ENCODE peak calls at places on chromosome 7, in five cellular contexts. One of them, this sample, is unnamed.

GRCh38 chr7:74544706-74545469 is 91.2 kb downstream of the GTF2IRD1 start:
- DNase-seq in A549: peak; percentile 42
- DNase-seq in HCT116: peak; percentile 34
- DNase-seq in SK-N-SH: peak; percentile 77
- DNase-seq in GM23338: peak; percentile 87
- DNase-seq in this sample: no peak

GRCh38 chr7:155483245-155483644 is 25.3 kb downstream of the EN2 start:
- DNase-seq in A549: no peak
- DNase-seq in HCT116: no peak
- DNase-seq in SK-N-SH: no peak
- DNase-seq in GM23338: no peak
- DNase-seq in this sample: no peak

GRCh38 chr7:56157238-56157790 is 41.1 kb upstream of the NUPR2 start:
- DNase-seq in A549: no peak
- DNase-seq in HCT116: no peak
- DNase-seq in SK-N-SH: no peak
- DNase-seq in GM23338: no peak
- DNase-seq in this sample: no peak

GRCh38 chr7:122689346-122690109 is 9.4 kb downstream of the RNF133 start:
- DNase-seq in A549: no peak
- DNase-seq in HCT116: no peak
- DNase-seq in SK-N-SH: no peak
- DNase-seq in GM23338: no peak
- DNase-seq in this sample: no peak

GRCh38 chr7:112132123-112132694 is 74.0 kb downstream of the DOCK4 start:
- DNase-seq in A549: no peak
- DNase-seq in HCT116: no peak
- DNase-seq in SK-N-SH: peak; percentile 55
- DNase-seq in GM23338: no peak
- DNase-seq in this sample: no peak

GRCh38 chr7:89072094-89072493 is 276.6 kb upstream of the TEX47 start:
- DNase-seq in A549: no peak
- DNase-seq in HCT116: no peak
- DNase-seq in SK-N-SH: no peak
- DNase-seq in GM23338: no peak
- DNase-seq in this sample: no peak

GRCh38 chr7:49483142-49483541 is 290.3 kb upstream of the VWC2 start:
- DNase-seq in A549: no peak
- DNase-seq in HCT116: no peak
- DNase-seq in SK-N-SH: peak; percentile 6
- DNase-seq in GM23338: peak; percentile 28
- DNase-seq in this sample: no peak

GRCh38 chr7:101410743-101411476 is 48.2 kb downstream of the COL26A1 start:
- DNase-seq in A549: peak; percentile 61
- DNase-seq in HCT116: peak; percentile 27
- DNase-seq in SK-N-SH: peak; percentile 94
- DNase-seq in GM23338: no peak
- DNase-seq in this sample: no peak

GRCh38 chr7:137717811-137718271 is 128.9 kb downstream of the DGKI start:
- DNase-seq in A549: no peak
- DNase-seq in HCT116: no peak
- DNase-seq in SK-N-SH: no peak
- DNase-seq in GM23338: peak; percentile 17
- DNase-seq in this sample: peak; percentile 3

GRCh38 chr7:82345886-82346285 is 97.7 kb downstream of the CACNA2D1 start:
- DNase-seq in A549: no peak
- DNase-seq in HCT116: no peak
- DNase-seq in SK-N-SH: no peak
- DNase-seq in GM23338: no peak
- DNase-seq in this sample: no peak

GRCh38 chr7:94449151-94449725 is 54.5 kb downstream of the COL1A2 start:
- DNase-seq in A549: peak; percentile 28
- DNase-seq in HCT116: peak; percentile 32
- DNase-seq in SK-N-SH: peak; percentile 49
- DNase-seq in GM23338: peak; percentile 63
- DNase-seq in this sample: peak; percentile 8

GRCh38 chr7:93817004-93817403 is 73.5 kb downstream of the TFPI2 start:
- DNase-seq in A549: no peak
- DNase-seq in HCT116: no peak
- DNase-seq in SK-N-SH: no peak
- DNase-seq in GM23338: peak; percentile 24
- DNase-seq in this sample: no peak

GRCh38 chr7:102202556-102202955 is 84.1 kb upstream of the SH2B2 start:
- DNase-seq in A549: no peak
- DNase-seq in HCT116: no peak
- DNase-seq in SK-N-SH: no peak
- DNase-seq in GM23338: no peak
- DNase-seq in this sample: no peak

GRCh38 chr7:15397159-15397550 is 164.7 kb downstream of the AGMO start:
- DNase-seq in A549: no peak
- DNase-seq in HCT116: no peak
- DNase-seq in SK-N-SH: no peak
- DNase-seq in GM23338: no peak
- DNase-seq in this sample: no peak

GRCh38 chr7:144824360-144824759 is 11.5 kb downstream of the TPK1 start:
- DNase-seq in A549: no peak
- DNase-seq in HCT116: no peak
- DNase-seq in SK-N-SH: no peak
- DNase-seq in GM23338: no peak
- DNase-seq in this sample: no peak

GRCh38 chr7:157434231-157434630 is 97.4 kb downstream of the DNAJB6 start:
- DNase-seq in A549: no peak
- DNase-seq in HCT116: no peak
- DNase-seq in SK-N-SH: no peak
- DNase-seq in GM23338: no peak
- DNase-seq in this sample: no peak

GRCh38 chr7:127419196-127419595 is 26.7 kb upstream of the ZNF800 start:
- DNase-seq in A549: no peak
- DNase-seq in HCT116: no peak
- DNase-seq in SK-N-SH: no peak
- DNase-seq in GM23338: no peak
- DNase-seq in this sample: no peak

GRCh38 chr7:127413962-127414361 is 21.5 kb upstream of the ZNF800 start:
- DNase-seq in A549: no peak
- DNase-seq in HCT116: no peak
- DNase-seq in SK-N-SH: no peak
- DNase-seq in GM23338: no peak
- DNase-seq in this sample: no peak

GRCh38 chr7:127415060-127415742 is 22.7 kb upstream of the ZNF800 start:
- DNase-seq in A549: no peak
- DNase-seq in HCT116: no peak
- DNase-seq in SK-N-SH: no peak
- DNase-seq in GM23338: no peak
- DNase-seq in this sample: no peak

GRCh38 chr7:127418459-127418858 is 26.0 kb upstream of the ZNF800 start:
- DNase-seq in A549: no peak
- DNase-seq in HCT116: no peak
- DNase-seq in SK-N-SH: no peak
- DNase-seq in GM23338: no peak
- DNase-seq in this sample: no peak

DNA sequence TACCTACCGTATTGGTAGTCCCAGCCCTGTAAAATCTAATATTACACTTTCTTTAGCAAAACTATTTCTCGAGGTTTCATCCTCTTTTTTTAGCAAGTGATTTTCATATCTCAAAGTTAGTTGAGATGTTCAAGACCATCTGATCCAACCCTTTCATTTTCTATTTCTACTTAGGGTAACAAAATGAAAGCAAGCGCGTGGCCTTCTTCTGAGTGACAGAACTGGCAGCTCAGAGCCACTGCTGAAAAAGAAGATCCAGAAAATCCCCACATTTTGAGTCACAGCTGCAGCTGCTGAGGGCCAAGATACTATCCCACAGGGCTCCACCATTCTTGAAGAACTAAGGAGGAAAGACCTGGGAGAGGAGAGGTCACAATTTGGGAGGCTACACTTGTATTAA is 24.8 kb upstream of the ZNF800 start:
- DNase-seq in A549: no peak
- DNase-seq in HCT116: no peak
- DNase-seq in SK-N-SH: no peak
- DNase-seq in GM23338: no peak
- DNase-seq in this sample: peak; percentile 21
- TF ChIP-seq REST in A549: no peak
- TF ChIP-seq REST in HCT116: no peak
- TF ChIP-seq REST in SK-N-SH: no peak
- TF ChIP-seq REST in GM23338: no peak
- TF ChIP-seq REST in this sample: no peak

GRCh38 chr7:44144968-44145418 is 3.9 kb upstream of the MYL7 start:
- DNase-seq in A549: no peak
- DNase-seq in HCT116: no peak
- DNase-seq in SK-N-SH: peak; percentile 42
- DNase-seq in GM23338: no peak
- DNase-seq in this sample: no peak

GRCh38 chr7:44147026-44147881 is 6.1 kb upstream of the MYL7 start:
- DNase-seq in A549: no peak
- DNase-seq in HCT116: no peak
- DNase-seq in SK-N-SH: peak; percentile 55
- DNase-seq in GM23338: peak; percentile 48
- DNase-seq in this sample: no peak

GRCh38 chr7:44145969-44146897 is 5.1 kb upstream of the MYL7 start:
- DNase-seq in A549: peak; percentile 65
- DNase-seq in HCT116: peak; percentile 41
- DNase-seq in SK-N-SH: peak; percentile 99
- DNase-seq in GM23338: peak; percentile 97
- DNase-seq in this sample: no peak

GRCh38 chr7:44144426-44144967 is 3.4 kb upstream of the MYL7 start:
- DNase-seq in A549: no peak
- DNase-seq in HCT116: no peak
- DNase-seq in SK-N-SH: peak; percentile 29
- DNase-seq in GM23338: no peak
- DNase-seq in this sample: no peak

DNA sequence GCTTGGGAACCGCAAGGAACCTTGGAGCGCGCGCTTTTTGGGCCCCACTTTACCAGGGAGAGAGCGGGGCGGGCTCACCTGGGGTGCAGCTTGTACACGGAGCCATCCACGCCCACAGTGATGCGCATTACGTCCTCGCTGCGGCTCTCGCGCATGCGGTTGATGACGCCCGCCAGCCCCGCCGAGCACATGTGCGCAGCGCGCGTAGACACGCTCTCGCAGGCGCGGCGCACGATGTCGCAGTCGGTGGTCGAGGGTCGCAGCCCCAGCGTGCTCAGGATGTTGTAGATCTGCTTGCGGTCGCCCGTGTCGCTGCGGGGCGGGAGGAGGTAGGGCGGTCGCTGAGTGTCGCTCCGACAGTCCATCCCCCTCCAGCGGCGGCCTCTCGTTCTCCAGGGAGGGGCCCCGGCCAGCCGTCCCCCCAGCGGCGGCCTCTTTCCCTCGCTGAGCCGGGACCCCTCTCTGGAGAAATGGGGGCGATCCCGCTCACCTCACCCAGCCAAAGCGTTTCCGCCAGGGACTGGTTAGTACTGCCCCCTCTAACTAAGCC is 4.4 kb upstream of the MYL7 start:
- DNase-seq in A549: no peak
- DNase-seq in HCT116: no peak
- DNase-seq in SK-N-SH: peak; percentile 78
- DNase-seq in GM23338: peak; percentile 75
- DNase-seq in this sample: no peak
- TF ChIP-seq REST in A549: no peak
- TF ChIP-seq REST in HCT116: no peak
- TF ChIP-seq REST in SK-N-SH: no peak
- TF ChIP-seq REST in GM23338: no peak
- TF ChIP-seq REST in this sample: no peak

GRCh38 chr7:147541261-147541660 is 1049.3 kb upstream of the C7orf33 start:
- DNase-seq in A549: no peak
- DNase-seq in HCT116: no peak
- DNase-seq in SK-N-SH: no peak
- DNase-seq in GM23338: no peak
- DNase-seq in this sample: no peak

GRCh38 chr7:147540743-147541142 is 1049.8 kb upstream of the C7orf33 start:
- DNase-seq in A549: no peak
- DNase-seq in HCT116: no peak
- DNase-seq in SK-N-SH: no peak
- DNase-seq in GM23338: no peak
- DNase-seq in this sample: no peak

GRCh38 chr7:147535619-147536200 is 1054.9 kb upstream of the C7orf33 start:
- DNase-seq in A549: no peak
- DNase-seq in HCT116: no peak
- DNase-seq in SK-N-SH: no peak
- DNase-seq in GM23338: no peak
- DNase-seq in this sample: no peak

GRCh38 chr7:147539685-147540084 is 1050.9 kb upstream of the C7orf33 start:
- DNase-seq in A549: no peak
- DNase-seq in HCT116: no peak
- DNase-seq in SK-N-SH: no peak
- DNase-seq in GM23338: no peak
- DNase-seq in this sample: no peak
- TF ChIP-seq REST in A549: no peak
- TF ChIP-seq REST in HCT116: no peak
- TF ChIP-seq REST in SK-N-SH: no peak
- TF ChIP-seq REST in GM23338: no peak
- TF ChIP-seq REST in this sample: no peak

GRCh38 chr7:75743455-75743859 is 4.7 kb upstream of the HIP1 start:
- DNase-seq in A549: no peak
- DNase-seq in HCT116: no peak
- DNase-seq in SK-N-SH: no peak
- DNase-seq in GM23338: no peak
- DNase-seq in this sample: no peak

GRCh38 chr7:75738604-75738974 is at the start of gene HIP1:
- DNase-seq in A549: no peak
- DNase-seq in HCT116: no peak
- DNase-seq in SK-N-SH: no peak
- DNase-seq in GM23338: no peak
- DNase-seq in this sample: no peak

GRCh38 chr7:75738975-75739795 is 444 bp upstream of the HIP1 start:
- DNase-seq in A549: peak; percentile 95
- DNase-seq in HCT116: peak; percentile 95
- DNase-seq in SK-N-SH: peak; percentile 100
- DNase-seq in GM23338: peak; percentile 99
- DNase-seq in this sample: peak; percentile 79

GRCh38 chr7:75739796-75740672 is 1.3 kb upstream of the HIP1 start:
- DNase-seq in A549: no peak
- DNase-seq in HCT116: no peak
- DNase-seq in SK-N-SH: no peak
- DNase-seq in GM23338: peak; percentile 86
- DNase-seq in this sample: peak; percentile 40

DNA sequence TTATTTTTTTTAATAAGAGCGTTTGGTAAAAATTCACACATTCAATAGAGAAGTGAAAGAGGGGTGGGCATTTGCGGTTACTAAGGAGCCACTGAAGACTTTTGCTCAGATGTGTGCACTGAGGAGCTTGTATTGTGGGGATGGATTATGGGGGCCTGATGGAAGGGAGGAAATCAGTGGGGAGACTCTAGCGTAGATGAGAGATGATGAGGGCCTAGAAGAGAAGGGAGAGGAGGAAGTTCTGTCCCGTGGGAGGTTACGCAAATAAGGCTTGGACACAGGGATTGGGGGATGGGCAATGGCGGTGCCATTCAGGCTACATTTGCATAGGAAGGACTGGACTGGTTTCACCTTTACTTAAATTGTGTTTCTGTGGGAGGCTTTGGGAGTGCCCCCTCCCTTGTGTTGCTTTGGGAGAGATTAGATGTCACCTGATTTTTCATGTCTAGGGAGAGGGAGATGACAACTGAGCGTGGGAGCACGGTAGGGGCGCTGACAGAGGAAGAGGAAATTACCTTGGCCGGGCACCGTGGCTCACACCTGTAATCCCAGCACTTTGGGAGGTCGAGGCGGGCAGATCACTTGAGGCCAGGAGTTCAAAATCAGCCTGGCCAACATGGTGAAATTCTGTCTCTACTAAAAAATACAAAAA is 2.2 kb upstream of the HIP1 start:
- DNase-seq in A549: no peak
- DNase-seq in HCT116: no peak
- DNase-seq in SK-N-SH: no peak
- DNase-seq in GM23338: peak; percentile 60
- DNase-seq in this sample: peak; percentile 80
- TF ChIP-seq REST in A549: no peak
- TF ChIP-seq REST in HCT116: no peak
- TF ChIP-seq REST in SK-N-SH: no peak
- TF ChIP-seq REST in GM23338: no peak
- TF ChIP-seq REST in this sample: no peak

This sample was measured in GM12878.